ENCODE peak calls at places on chromosomes 1 and 21, in six cellular contexts. J, V, W, D, B and O are unnamed samples.

GRCh38 chr1:4171480-4172450 is 271.7 kb upstream of the C1orf174 start:
- DNase-seq in B (no peak), D (no peak), J (peak), W (no peak), V (no peak), O (no peak)

GRCh38 chr1:53071167-53071865 is 9.3 kb downstream of the PODN start:
- DNase-seq in J (peak), W (no peak), V (no peak), D (peak), B (no peak), O (no peak)

GRCh38 chr1:111955755-111956154 is 33.7 kb downstream of the KCND3 start:
- DNase-seq in B (no peak), J (no peak), W (no peak), D (no peak), V (no peak), O (no peak)

GRCh38 chr1:218811497-218811896 is 362.2 kb upstream of the LYPLAL1 start:
- DNase-seq in J (no peak), B (no peak), V (no peak), D (no peak), W (no peak), O (no peak)

GRCh38 chr1:156797212-156797871 is 19.3 kb downstream of the SH2D2A start:
- DNase-seq in V (peak), B (peak), W (peak), D (peak), J (no peak), O (peak)

GRCh38 chr21:38905751-38906150 is 100.0 kb downstream of the ETS2 start:
- DNase-seq in B (no peak), J (no peak), V (no peak), D (no peak), W (no peak), O (no peak)

GRCh38 chr1:9038881-9039760 is 12.9 kb upstream of the SLC2A7 start:
- DNase-seq in J (no peak), B (no peak), W (no peak), D (no peak), V (no peak), O (no peak)

GRCh38 chr21:25658427-25658980 is 19.4 kb downstream of the JAM2 start:
- DNase-seq in D (no peak), B (no peak), V (no peak), W (no peak), J (no peak), O (no peak)

GRCh38 chr1:25219661-25220251 is 12.5 kb downstream of the SYF2 start:
- DNase-seq in W (no peak), V (no peak), J (no peak), D (no peak), B (no peak), O (no peak)

GRCh38 chr1:34884961-34885360 is 25.4 kb upstream of the SMIM12 start:
- DNase-seq in B (no peak), W (peak), D (no peak), V (no peak), J (no peak), O (no peak)

GRCh38 chr1:158521666-158522058 is 32.5 kb downstream of the OR6Y1 start:
- DNase-seq in D (no peak), V (no peak), W (no peak), B (no peak), J (no peak), O (no peak)

GRCh38 chr1:208269338-208269666 is 25.1 kb upstream of the PLXNA2 start:
- DNase-seq in W (no peak), J (no peak), B (no peak), V (no peak), D (no peak), O (no peak)

GRCh38 chr1:222529916-222530315 is 18.0 kb downstream of the HHIPL2 start:
- DNase-seq in W (no peak), D (no peak), V (no peak), B (no peak), J (no peak), O (no peak)

GRCh38 chr1:175481126-175482071 is 262.0 kb downstream of the TNR start:
- DNase-seq in B (peak), D (no peak), W (peak), J (no peak), V (no peak), O (no peak)

GRCh38 chr1:79322511-79323027 is 316.0 kb upstream of the ADGRL4 start:
- DNase-seq in V (no peak), W (no peak), B (peak), D (no peak), J (no peak), O (no peak)

GRCh38 chr1:101112051-101112770 is 86.6 kb upstream of the DPH5 start:
- DNase-seq in B (no peak), D (peak), W (no peak), J (peak), V (no peak), O (peak)

GRCh38 chr1:29967261-29967660 is 730.9 kb downstream of the PTPRU start:
- DNase-seq in D (no peak), V (no peak), W (no peak), B (no peak), J (no peak), O (no peak)

GRCh38 chr1:212500986-212501385 is 68.3 kb downstream of the NENF start:
- DNase-seq in V (no peak), D (no peak), W (no peak), J (no peak), B (no peak), O (no peak)

GRCh38 chr1:78884685-78885452 is 121.7 kb downstream of the ADGRL4 start:
- DNase-seq in B (peak), J (no peak), W (no peak), D (no peak), V (peak), O (no peak)